ENCODE peak calls at places on chromosomes 7 and 10, in seven cellular contexts. One of them, this sample, is unnamed.
A peak's percentile ranks its signal among the peaks of the same experiment; 100 is the strongest.

GRCh38 chr10:6225263-6225814 is 22.6 kb downstream of the PFKFB3 start:
- DNase-seq in GM12864: no peak
- DNase-seq in prostate gland: no peak
- DNase-seq in kidney epithelial cell: no peak
- DNase-seq in spleen: no peak
- DNase-seq in epithelial cell of esophagus: no peak
- DNase-seq in neural progenitor cell: no peak
- DNase-seq in this sample: no peak

GRCh38 chr10:83427101-83427500 is 712.2 kb upstream of the GHITM start:
- DNase-seq in GM12864: no peak
- DNase-seq in prostate gland: no peak
- DNase-seq in kidney epithelial cell: no peak
- DNase-seq in spleen: no peak
- DNase-seq in epithelial cell of esophagus: no peak
- DNase-seq in neural progenitor cell: no peak
- DNase-seq in this sample: no peak

GRCh38 chr10:132879408-132880147 is 62.8 kb downstream of the CFAP46 start:
- DNase-seq in GM12864: no peak
- DNase-seq in prostate gland: no peak
- DNase-seq in kidney epithelial cell: no peak
- DNase-seq in spleen: peak; percentile 64
- DNase-seq in epithelial cell of esophagus: no peak
- DNase-seq in neural progenitor cell: no peak
- DNase-seq in this sample: no peak

GRCh38 chr7:91292506-91292905 is 28.3 kb downstream of the FZD1 start:
- DNase-seq in GM12864: no peak
- DNase-seq in prostate gland: no peak
- DNase-seq in kidney epithelial cell: no peak
- DNase-seq in spleen: no peak
- DNase-seq in epithelial cell of esophagus: no peak
- DNase-seq in neural progenitor cell: no peak
- DNase-seq in this sample: no peak

GRCh38 chr10:80486151-80486692 is 32.1 kb downstream of the TSPAN14 start:
- DNase-seq in GM12864: no peak
- DNase-seq in prostate gland: no peak
- DNase-seq in kidney epithelial cell: no peak
- DNase-seq in spleen: no peak
- DNase-seq in epithelial cell of esophagus: no peak
- DNase-seq in neural progenitor cell: no peak
- DNase-seq in this sample: no peak

GRCh38 chr10:118571123-118571522 is 24.3 kb downstream of the PRLHR start:
- DNase-seq in GM12864: no peak
- DNase-seq in prostate gland: no peak
- DNase-seq in kidney epithelial cell: no peak
- DNase-seq in spleen: no peak
- DNase-seq in epithelial cell of esophagus: no peak
- DNase-seq in neural progenitor cell: peak; percentile 14
- DNase-seq in this sample: no peak

GRCh38 chr7:11341285-11341944 is 367.7 kb downstream of the PHF14 start:
- DNase-seq in GM12864: no peak
- DNase-seq in prostate gland: peak; percentile 8
- DNase-seq in kidney epithelial cell: no peak
- DNase-seq in spleen: no peak
- DNase-seq in epithelial cell of esophagus: peak; percentile 32
- DNase-seq in neural progenitor cell: peak; percentile 47
- DNase-seq in this sample: no peak

GRCh38 chr10:49164587-49165188 is 23.5 kb downstream of the TMEM273 start:
- DNase-seq in GM12864: peak; percentile 44
- DNase-seq in prostate gland: no peak
- DNase-seq in kidney epithelial cell: no peak
- DNase-seq in spleen: peak; percentile 80
- DNase-seq in epithelial cell of esophagus: no peak
- DNase-seq in neural progenitor cell: peak; percentile 72
- DNase-seq in this sample: no peak

GRCh38 chr10:72419241-72419640 is 64.5 kb upstream of the DNAJB12 start:
- DNase-seq in GM12864: no peak
- DNase-seq in prostate gland: no peak
- DNase-seq in kidney epithelial cell: no peak
- DNase-seq in spleen: no peak
- DNase-seq in epithelial cell of esophagus: no peak
- DNase-seq in neural progenitor cell: no peak
- DNase-seq in this sample: no peak

GRCh38 chr7:73865738-73866445 is 4.9 kb downstream of the TMEM270 start:
- DNase-seq in GM12864: no peak
- DNase-seq in prostate gland: peak; percentile 24
- DNase-seq in kidney epithelial cell: no peak
- DNase-seq in spleen: no peak
- DNase-seq in epithelial cell of esophagus: peak; percentile 54
- DNase-seq in neural progenitor cell: peak; percentile 73
- DNase-seq in this sample: no peak

GRCh38 chr10:97843296-97843671 is 6.4 kb upstream of the GOLGA7B start:
- DNase-seq in GM12864: no peak
- DNase-seq in prostate gland: no peak
- DNase-seq in kidney epithelial cell: no peak
- DNase-seq in spleen: no peak
- DNase-seq in epithelial cell of esophagus: peak; percentile 40
- DNase-seq in neural progenitor cell: no peak
- DNase-seq in this sample: no peak

GRCh38 chr10:97828721-97829120 is 20.9 kb upstream of the GOLGA7B start:
- DNase-seq in GM12864: no peak
- DNase-seq in prostate gland: no peak
- DNase-seq in kidney epithelial cell: no peak
- DNase-seq in spleen: no peak
- DNase-seq in epithelial cell of esophagus: no peak
- DNase-seq in neural progenitor cell: no peak
- DNase-seq in this sample: no peak

GRCh38 chr10:1195828-1196227 is 139.6 kb downstream of the WDR37 start:
- DNase-seq in GM12864: no peak
- DNase-seq in prostate gland: no peak
- DNase-seq in kidney epithelial cell: no peak
- DNase-seq in spleen: peak; percentile 43
- DNase-seq in epithelial cell of esophagus: no peak
- DNase-seq in neural progenitor cell: peak; percentile 41
- DNase-seq in this sample: no peak

GRCh38 chr7:127949670-127950069 is 81.6 kb downstream of the LRRC4 start:
- DNase-seq in GM12864: no peak
- DNase-seq in prostate gland: no peak
- DNase-seq in kidney epithelial cell: no peak
- DNase-seq in spleen: no peak
- DNase-seq in epithelial cell of esophagus: no peak
- DNase-seq in neural progenitor cell: peak; percentile 57
- DNase-seq in this sample: no peak

GRCh38 chr7:151150388-151150787 is 17.1 kb downstream of the GBX1 start:
- DNase-seq in GM12864: no peak
- DNase-seq in prostate gland: peak; percentile 77
- DNase-seq in kidney epithelial cell: no peak
- DNase-seq in spleen: no peak
- DNase-seq in epithelial cell of esophagus: no peak
- DNase-seq in neural progenitor cell: no peak
- DNase-seq in this sample: no peak

GRCh38 chr7:151148319-151149259 is 18.9 kb downstream of the GBX1 start:
- DNase-seq in GM12864: no peak
- DNase-seq in prostate gland: no peak
- DNase-seq in kidney epithelial cell: no peak
- DNase-seq in spleen: no peak
- DNase-seq in epithelial cell of esophagus: no peak
- DNase-seq in neural progenitor cell: no peak
- DNase-seq in this sample: no peak

GRCh38 chr7:151157645-151158329 is 9.7 kb downstream of the GBX1 start:
- DNase-seq in GM12864: no peak
- DNase-seq in prostate gland: no peak
- DNase-seq in kidney epithelial cell: no peak
- DNase-seq in spleen: no peak
- DNase-seq in epithelial cell of esophagus: peak; percentile 73
- DNase-seq in neural progenitor cell: no peak
- DNase-seq in this sample: no peak

GRCh38 chr7:151152935-151153513 is 14.5 kb downstream of the GBX1 start:
- DNase-seq in GM12864: no peak
- DNase-seq in prostate gland: no peak
- DNase-seq in kidney epithelial cell: no peak
- DNase-seq in spleen: no peak
- DNase-seq in epithelial cell of esophagus: no peak
- DNase-seq in neural progenitor cell: no peak
- DNase-seq in this sample: no peak
- TF ChIP-seq CTCF in GM12864: peak; percentile 4
- TF ChIP-seq CTCF in prostate gland: no peak
- TF ChIP-seq CTCF in kidney epithelial cell: peak; percentile 15
- TF ChIP-seq CTCF in spleen: no peak
- TF ChIP-seq CTCF in epithelial cell of esophagus: peak; percentile 18
- TF ChIP-seq CTCF in neural progenitor cell: peak; percentile 30
- TF ChIP-seq CTCF in this sample: peak; percentile 30

GRCh38 chr7:94296886-94297285 is 97.8 kb upstream of the COL1A2 start:
- DNase-seq in GM12864: no peak
- DNase-seq in prostate gland: no peak
- DNase-seq in kidney epithelial cell: no peak
- DNase-seq in spleen: no peak
- DNase-seq in epithelial cell of esophagus: no peak
- DNase-seq in neural progenitor cell: no peak
- DNase-seq in this sample: no peak

GRCh38 chr7:94297397-94297838 is 97.3 kb upstream of the COL1A2 start:
- DNase-seq in GM12864: no peak
- DNase-seq in prostate gland: no peak
- DNase-seq in kidney epithelial cell: no peak
- DNase-seq in spleen: no peak
- DNase-seq in epithelial cell of esophagus: peak; percentile 86
- DNase-seq in neural progenitor cell: no peak
- DNase-seq in this sample: no peak

GRCh38 chr7:94298943-94299342 is 95.8 kb upstream of the COL1A2 start:
- DNase-seq in GM12864: no peak
- DNase-seq in prostate gland: no peak
- DNase-seq in kidney epithelial cell: no peak
- DNase-seq in spleen: no peak
- DNase-seq in epithelial cell of esophagus: peak; percentile 34
- DNase-seq in neural progenitor cell: no peak
- DNase-seq in this sample: no peak

GRCh38 chr7:94295805-94296204 is 98.9 kb upstream of the COL1A2 start:
- DNase-seq in GM12864: no peak
- DNase-seq in prostate gland: no peak
- DNase-seq in kidney epithelial cell: no peak
- DNase-seq in spleen: no peak
- DNase-seq in epithelial cell of esophagus: peak; percentile 46
- DNase-seq in neural progenitor cell: no peak
- DNase-seq in this sample: no peak

DNA sequence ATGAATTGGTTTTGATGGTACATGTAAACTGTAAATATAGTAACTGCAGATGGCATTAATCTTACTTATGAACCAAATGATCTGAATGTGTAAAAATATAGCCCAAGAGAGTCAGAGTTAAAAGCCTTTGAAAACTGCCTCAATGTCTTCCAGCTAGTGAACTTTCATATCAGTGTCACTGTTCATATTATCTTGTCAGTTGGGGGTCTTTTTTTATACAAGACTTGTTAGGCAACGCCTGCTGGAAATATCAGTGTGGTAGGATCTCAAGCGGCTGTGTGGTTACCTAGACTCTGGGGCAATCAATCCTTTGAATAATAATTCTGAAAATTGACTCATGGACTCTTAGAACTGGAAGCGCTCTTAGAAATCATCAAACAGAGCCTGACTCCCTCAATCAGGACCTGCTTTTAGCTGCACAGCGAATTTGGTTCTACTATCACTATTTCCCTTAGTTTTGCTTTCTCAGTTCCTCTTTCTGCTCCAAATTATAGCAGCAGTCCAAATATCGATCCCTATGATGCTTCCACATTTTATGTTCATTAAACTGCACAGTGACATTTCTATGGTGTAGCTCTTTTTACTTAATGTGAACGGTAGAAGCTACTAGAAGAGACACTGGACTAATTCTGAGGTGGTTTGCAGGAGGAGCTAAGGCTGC is 100.1 kb upstream of the COL1A2 start:
- DNase-seq in GM12864: no peak
- DNase-seq in prostate gland: no peak
- DNase-seq in kidney epithelial cell: no peak
- DNase-seq in spleen: no peak
- DNase-seq in epithelial cell of esophagus: no peak
- DNase-seq in neural progenitor cell: no peak
- DNase-seq in this sample: no peak
- H3K4me3 ChIP-seq in GM12864: no peak overlapping the region
- H3K4me3 ChIP-seq in prostate gland: no peak overlapping the region
- H3K4me3 ChIP-seq in kidney epithelial cell: no peak overlapping the region
- H3K4me3 ChIP-seq in spleen: no peak overlapping the region
- H3K4me3 ChIP-seq in epithelial cell of esophagus: no peak overlapping the region
- H3K4me3 ChIP-seq in neural progenitor cell: no peak overlapping the region
- H3K4me3 ChIP-seq in this sample: no peak overlapping the region

GRCh38 chr7:95798401-95798930 is 26.1 kb downstream of the DYNC1I1 start:
- DNase-seq in GM12864: no peak
- DNase-seq in prostate gland: no peak
- DNase-seq in kidney epithelial cell: no peak
- DNase-seq in spleen: no peak
- DNase-seq in epithelial cell of esophagus: no peak
- DNase-seq in neural progenitor cell: peak; percentile 13
- DNase-seq in this sample: no peak

GRCh38 chr7:95805909-95806308 is 33.6 kb downstream of the DYNC1I1 start:
- DNase-seq in GM12864: no peak
- DNase-seq in prostate gland: no peak
- DNase-seq in kidney epithelial cell: no peak
- DNase-seq in spleen: no peak
- DNase-seq in epithelial cell of esophagus: no peak
- DNase-seq in neural progenitor cell: no peak
- DNase-seq in this sample: no peak

GRCh38 chr7:95800787-95801186 is 28.4 kb downstream of the DYNC1I1 start:
- DNase-seq in GM12864: no peak
- DNase-seq in prostate gland: no peak
- DNase-seq in kidney epithelial cell: no peak
- DNase-seq in spleen: no peak
- DNase-seq in epithelial cell of esophagus: no peak
- DNase-seq in neural progenitor cell: no peak
- DNase-seq in this sample: no peak

GRCh38 chr7:95808396-95808795 is 36.0 kb downstream of the DYNC1I1 start:
- DNase-seq in GM12864: no peak
- DNase-seq in prostate gland: no peak
- DNase-seq in kidney epithelial cell: no peak
- DNase-seq in spleen: no peak
- DNase-seq in epithelial cell of esophagus: no peak
- DNase-seq in neural progenitor cell: no peak
- DNase-seq in this sample: no peak

DNA sequence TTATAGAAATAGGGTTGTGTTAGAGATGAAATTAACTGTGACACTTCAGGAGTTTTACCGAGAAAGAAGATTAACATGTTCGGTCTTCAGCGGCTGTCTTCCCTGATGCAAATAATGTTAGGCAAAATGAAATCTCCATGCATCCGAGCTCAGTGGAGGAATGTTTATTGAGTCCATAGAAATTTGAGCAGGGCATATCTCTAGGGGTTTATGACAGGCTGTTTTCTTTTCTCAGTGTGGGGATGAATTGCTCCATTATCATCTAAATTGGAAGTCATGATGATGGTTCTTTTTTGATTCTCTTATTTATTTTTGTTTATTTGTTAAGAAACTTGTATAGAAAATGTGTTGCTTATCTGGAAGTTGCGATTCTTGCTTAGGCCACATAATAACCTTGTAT is 31.7 kb downstream of the DYNC1I1 start:
- DNase-seq in GM12864: no peak
- DNase-seq in prostate gland: no peak
- DNase-seq in kidney epithelial cell: no peak
- DNase-seq in spleen: no peak
- DNase-seq in epithelial cell of esophagus: no peak
- DNase-seq in neural progenitor cell: no peak
- DNase-seq in this sample: no peak
- TF ChIP-seq CTCF in GM12864: no peak
- TF ChIP-seq CTCF in prostate gland: no peak
- TF ChIP-seq CTCF in kidney epithelial cell: no peak
- TF ChIP-seq CTCF in spleen: no peak
- TF ChIP-seq CTCF in epithelial cell of esophagus: no peak
- TF ChIP-seq CTCF in neural progenitor cell: no peak
- TF ChIP-seq CTCF in this sample: no peak

GRCh38 chr10:74957199-74958084 is 131.0 kb downstream of the KAT6B start:
- DNase-seq in GM12864: no peak
- DNase-seq in prostate gland: no peak
- DNase-seq in kidney epithelial cell: no peak
- DNase-seq in spleen: no peak
- DNase-seq in epithelial cell of esophagus: no peak
- DNase-seq in neural progenitor cell: no peak
- DNase-seq in this sample: no peak
- H3K4me3 ChIP-seq in GM12864: no peak overlapping the region
- H3K4me3 ChIP-seq in prostate gland: no peak overlapping the region
- H3K4me3 ChIP-seq in kidney epithelial cell: no peak overlapping the region
- H3K4me3 ChIP-seq in spleen: no peak overlapping the region
- H3K4me3 ChIP-seq in epithelial cell of esophagus: no peak overlapping the region
- H3K4me3 ChIP-seq in neural progenitor cell: no peak overlapping the region
- H3K4me3 ChIP-seq in this sample: no peak overlapping the region

This sample was measured in epithelial cell of proximal tubule.